ENCODE peak calls at places on chromosome 21, in nine cellular contexts. Y is coronary artery, J is endodermal cell, X is hepatocyte, T is HCT116, Q is omental fat pad, U is fibroblast of the aortic adventitia, O is cardiac fibroblast, V is GM20000. E is an unnamed sample.

GRCh38 chr21:16046625-16047340 is 317.0 kb downstream of the USP25 start:
- DNase-seq in Y (no peak), J (no peak), X (no peak), T (no peak), Q (no peak), U (peak; percentile 2), O (peak; percentile 62), V (no peak), E (no peak)

GRCh38 chr21:29961291-29962027 is 21.7 kb upstream of the GRIK1 start:
- DNase-seq in Y (no peak), J (no peak), X (no peak), T (no peak), Q (no peak), U (no peak), O (no peak), V (no peak), E (no peak)

GRCh38 chr21:16454371-16454770 is 724.6 kb downstream of the USP25 start:
- DNase-seq in Y (no peak), J (no peak), X (no peak), T (no peak), Q (no peak), U (peak; percentile 48), O (peak; percentile 44), V (no peak), E (no peak)

GRCh38 chr21:31531967-31532366 is 127.5 kb upstream of the SOD1 start:
- DNase-seq in Y (no peak), J (no peak), X (no peak), T (no peak), Q (no peak), U (no peak), O (no peak), V (no peak), E (no peak)

GRCh38 chr21:38780879-38781278 is 24.9 kb upstream of the ETS2 start:
- DNase-seq in Y (no peak), J (no peak), X (no peak), T (no peak), Q (no peak), U (no peak), O (no peak), V (peak; percentile 31), E (no peak)

GRCh38 chr21:9741343-9741742 is 780.0 kb upstream of the TPTE start:
- DNase-seq in Y (no peak), J (no peak), X (no peak), T (no peak), Q (no peak), U (no peak), O (no peak), V (no peak), E (no peak)

GRCh38 chr21:43282358-43283120 is 113.7 kb downstream of the CRYAA start:
- DNase-seq in Y (no peak), J (no peak), X (no peak), T (no peak), Q (no peak), U (no peak), O (no peak), V (no peak), E (no peak)

GRCh38 chr21:28207776-28208175 is 784.9 kb downstream of the LTN1 start:
- DNase-seq in Y (no peak), J (no peak), X (no peak), T (no peak), Q (no peak), U (peak; percentile 85), O (peak; percentile 57), V (no peak), E (no peak)

GRCh38 chr21:35587841-35588390 is 472.4 kb downstream of the SETD4 start:
- DNase-seq in Y (no peak), J (no peak), X (no peak), T (no peak), Q (no peak), U (no peak), O (no peak), V (no peak), E (no peak)

GRCh38 chr21:33478858-33479678 is 706 bp downstream of the TMEM50B start:
- DNase-seq in Y (peak; percentile 75), J (peak; percentile 85), X (peak; percentile 65), T (no peak), Q (no peak), U (peak; percentile 22), O (peak; percentile 34), V (peak; percentile 76), E (peak; percentile 57)

GRCh38 chr21:32889596-32889995 is 118.0 kb upstream of the PAXBP1 start:
- DNase-seq in Y (no peak), J (no peak), X (no peak), T (no peak), Q (no peak), U (peak; percentile 4), O (peak; percentile 28), V (no peak), E (no peak)

GRCh38 chr21:33402011-33402979 is 918 bp upstream of the IFNGR2 start:
- DNase-seq in Y (peak; percentile 88), J (peak; percentile 81), X (peak; percentile 78), T (no peak), Q (no peak), U (peak; percentile 72), O (peak; percentile 83), V (peak; percentile 71), E (peak; percentile 55)

GRCh38 chr21:35720065-35720810 is 340.1 kb downstream of the SETD4 start:
- DNase-seq in Y (no peak), J (no peak), X (no peak), T (no peak), Q (no peak), U (no peak), O (no peak), V (no peak), E (no peak)

GRCh38 chr21:15638856-15639549 is 90.8 kb upstream of the USP25 start:
- DNase-seq in Y (no peak), J (no peak), X (peak; percentile 55), T (no peak), Q (no peak), U (peak; percentile 38), O (peak; percentile 37), V (no peak), E (no peak)

GRCh38 chr21:46421756-46422555 is 36.7 kb upstream of the DIP2A start:
- DNase-seq in Y (no peak), J (no peak), X (no peak), T (no peak), Q (no peak), U (no peak), O (no peak), V (no peak), E (no peak)

GRCh38 chr21:27571706-27572105 is 604.8 kb upstream of the ADAMTS5 start:
- DNase-seq in Y (no peak), J (no peak), X (no peak), T (no peak), Q (no peak), U (no peak), O (peak; percentile 93), V (no peak), E (no peak)

DNA sequence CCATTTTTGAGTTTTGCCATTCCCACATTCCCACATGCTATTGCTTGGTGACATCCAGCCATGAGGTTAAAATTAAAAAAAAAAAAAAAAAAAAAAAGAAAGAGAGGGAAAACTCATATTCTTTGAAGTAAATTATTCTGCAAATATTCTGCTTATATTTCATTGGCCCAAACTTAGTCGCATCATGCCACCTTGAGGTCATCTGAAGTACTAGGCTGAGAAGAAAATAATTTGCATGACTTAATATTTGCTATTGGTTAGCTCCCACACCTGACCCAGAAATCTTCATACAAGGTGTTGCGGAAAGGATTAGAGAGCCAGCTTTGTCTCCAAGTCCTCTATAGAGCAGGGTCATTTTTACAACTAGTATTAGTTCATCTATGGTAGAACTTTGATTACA is 2206.0 kb downstream of the MRPL39 start:
- DNase-seq in Y (no peak), J (no peak), X (peak; percentile 18), T (no peak), Q (no peak), U (no peak), O (no peak), V (no peak), E (no peak)
- TF ChIP-seq CTCF in Y (no peak), J (peak; percentile 76), X (peak; percentile 38), T (peak; percentile 16), Q (no peak), U (no peak), O (no peak), V (no peak), E (peak; percentile 48)

DNA sequence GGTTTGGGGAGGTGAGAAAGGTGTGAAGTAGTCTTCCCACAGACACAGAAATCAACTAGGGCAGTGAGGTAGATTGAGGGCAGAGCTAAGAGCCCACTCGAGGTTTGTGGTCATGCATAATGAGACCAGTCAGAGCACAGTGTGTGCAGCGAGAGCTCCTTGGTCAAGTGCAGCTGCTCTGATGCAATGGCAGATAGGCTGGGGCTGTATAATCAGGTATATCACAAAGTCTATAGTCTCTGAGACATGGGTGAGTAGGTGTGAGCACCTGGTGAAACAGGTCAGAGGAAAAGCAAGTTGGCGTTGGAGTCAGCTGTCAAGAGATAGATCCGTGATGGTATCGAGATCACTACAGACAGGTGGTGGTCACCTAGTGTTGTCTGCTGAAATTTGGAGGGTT is 17.6 kb downstream of the DSCAM start:
- DNase-seq in Y (no peak), J (no peak), X (no peak), T (no peak), Q (no peak), U (no peak), O (no peak), V (no peak), E (no peak)
- TF ChIP-seq CTCF in Y (no peak), J (no peak), X (no peak), T (no peak), Q (no peak), U (no peak), O (no peak), V (no peak), E (no peak)

DNA sequence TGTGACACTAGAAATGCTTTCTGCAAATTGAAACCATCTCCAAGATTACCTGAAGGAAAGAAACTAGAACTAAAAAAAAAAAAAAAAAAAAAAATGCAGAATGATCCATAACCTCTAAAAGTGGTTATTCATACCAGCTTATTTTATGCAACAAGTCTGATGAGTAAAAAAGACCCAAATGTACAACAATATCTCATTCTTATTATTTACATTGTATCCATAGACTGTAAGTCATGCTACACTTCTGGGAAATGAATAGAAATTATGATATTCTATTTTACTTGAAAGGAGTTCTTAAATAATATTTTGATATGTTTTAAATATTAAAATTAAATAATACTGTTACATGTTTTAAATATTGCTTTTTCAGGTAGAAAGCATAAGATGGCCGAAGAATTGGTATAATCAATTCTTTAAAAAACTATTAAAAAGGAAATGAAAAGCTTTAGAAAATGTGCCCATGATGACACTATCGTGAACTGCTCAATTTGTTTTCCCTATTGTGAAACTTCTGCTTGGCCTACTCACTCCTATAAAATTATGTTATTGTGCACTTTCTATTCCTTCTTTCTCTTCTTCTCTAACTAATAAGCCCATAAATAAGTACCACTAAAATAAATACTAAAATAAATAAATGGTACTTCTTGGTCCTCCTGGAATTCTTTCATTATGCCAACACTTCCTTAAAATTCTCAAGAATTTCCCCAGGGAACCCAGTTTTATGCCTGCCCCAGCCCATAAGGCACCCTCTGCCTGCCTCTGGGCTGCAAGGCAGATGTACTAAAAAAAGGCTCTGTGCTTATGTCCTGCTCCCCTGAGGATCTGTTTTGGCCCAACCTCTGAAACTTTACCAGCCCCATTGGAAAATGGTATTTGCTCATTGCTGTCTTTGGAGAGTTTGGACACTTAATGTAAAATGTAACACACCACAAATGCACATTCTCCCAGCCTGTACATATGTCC is 18.1 kb downstream of the SAMSN1 start:
- DNase-seq in Y (no peak), J (no peak), X (no peak), T (no peak), Q (no peak), U (no peak), O (peak; percentile 44), V (no peak), E (no peak)
- TF ChIP-seq CTCF in Y (no peak), J (no peak), X (no peak), T (no peak), Q (no peak), U (no peak), O (no peak), V (no peak), E (no peak)

GRCh38 chr21:41957991-41958766 is 4.4 kb upstream of the C2CD2 start:
- DNase-seq in Y (peak; percentile 90), J (peak; percentile 74), X (peak; percentile 63), T (peak; percentile 61), Q (peak; percentile 44), U (peak; percentile 94), O (peak; percentile 96), V (no peak), E (no peak)
- TF ChIP-seq CTCF in Y (no peak), J (peak; percentile 55), X (peak; percentile 34), T (peak; percentile 58), Q (no peak), U (peak; percentile 46), O (peak; percentile 39), V (no peak), E (peak; percentile 21)

E was measured in mesothelial cell of epicardium.